ENCODE peak calls at places on chromosomes 5 and 9, in five cellular contexts. L is stimulated activated effector memory CD8-positive, alpha-beta T cell treated with anti-CD3 and anti-CD28 coated beads, Interleukin-12 subunit alpha, Interleukin-12 subunit beta, amount 100 ng/mL, for 72 hours; Y is heart left ventricle; D is tibial nerve; A is stimulated activated CD4-positive, alpha-beta T cell treated with anti-CD3 and anti-CD28 coated beads, Interleukin-4, amount 100 ng/mL, for 24 hours. M is an unnamed sample.

GRCh38 chr5:124289641-124290201 is 456.7 kb downstream of the ZNF608 start:
- DNase-seq in D (no peak), L (no peak), Y (no peak), A (no peak), M (no peak)

GRCh38 chr5:109837226-109837861 is 147.6 kb downstream of the MAN2A1 start:
- DNase-seq in A (no peak), D (no peak), L (no peak), Y (no peak), M (no peak)

GRCh38 chr9:136020671-136021070 is 59.5 kb upstream of the UBAC1 start:
- DNase-seq in D (no peak), Y (no peak), A (no peak), L (no peak), M (no peak)

GRCh38 chr5:178389031-178389729 is 156.6 kb upstream of the PHYKPL start:
- DNase-seq in L (no peak), Y (no peak), D (no peak), A (no peak), M (no peak)

GRCh38 chr9:3760031-3760430 is 234.2 kb upstream of the RFX3 start:
- DNase-seq in Y (no peak), L (no peak), A (no peak), D (no peak), M (no peak)

GRCh38 chr5:122612901-122613300 is 162.0 kb upstream of the SNX2 start:
- DNase-seq in L (no peak), D (no peak), A (no peak), Y (no peak), M (no peak)

GRCh38 chr5:1793301-1793740 is 6.3 kb downstream of the MRPL36 start:
- DNase-seq in Y (no peak), D (no peak), A (peak), L (peak), M (no peak)

GRCh38 chr5:71873202-71873601 is 154.1 kb downstream of the CARTPT start:
- DNase-seq in A (no peak), L (no peak), Y (no peak), D (no peak), M (no peak)

GRCh38 chr9:99720455-99721050 is 101.1 kb upstream of the NR4A3 start:
- DNase-seq in D (no peak), A (no peak), Y (no peak), L (peak), M (no peak)